ENCODE peak calls at places on chromosomes 11 and 22, in seven cellular contexts. S is SJSA1, I is body of pancreas, R is coronary artery, M is heart right ventricle, W is neuronal stem cell, F is PC-9. O is an unnamed sample.

GRCh38 chr11:21412652-21413383 is 743.4 kb downstream of the NELL1 start:
- DNase-seq in F (no peak), M (no peak), S (no peak), R (no peak), I (no peak), W (no peak), O (no peak)

GRCh38 chr11:19734171-19734570 is 21.5 kb downstream of the NAV2 start:
- DNase-seq in I (no peak), S (no peak), R (no peak), F (no peak), M (no peak), W (no peak), O (no peak)

GRCh38 chr11:35424157-35424945 is 5.0 kb upstream of the SLC1A2 start:
- DNase-seq in R (no peak), W (no peak), I (no peak), F (no peak), S (no peak), M (no peak), O (no peak)

GRCh38 chr22:48569476-48570233 is 1258.0 kb downstream of the BRD1 start:
- DNase-seq in R (no peak), F (no peak), W (no peak), I (no peak), S (no peak), M (no peak), O (no peak)

GRCh38 chr11:123608371-123608770 is 46.1 kb downstream of the SCN3B start:
- DNase-seq in M (no peak), W (no peak), F (no peak), I (no peak), R (no peak), S (no peak), O (no peak)

GRCh38 chr11:69232821-69233760 is 60.9 kb upstream of the MYEOV start:
- DNase-seq in R (peak), S (no peak), F (no peak), M (no peak), I (no peak), W (no peak), O (peak)

GRCh38 chr22:23164091-23164490 is 16.2 kb upstream of the BCR start:
- DNase-seq in W (no peak), M (no peak), I (no peak), S (no peak), F (no peak), R (no peak), O (no peak)

GRCh38 chr11:33207408-33207985 is 46.2 kb upstream of the CSTF3 start:
- DNase-seq in I (no peak), W (no peak), F (no peak), R (no peak), S (no peak), M (peak), O (no peak)

GRCh38 chr11:124656759-124657627 is 16.5 kb downstream of the SIAE start:
- DNase-seq in R (no peak), S (no peak), I (no peak), W (no peak), M (no peak), F (no peak), O (peak)

GRCh38 chr22:45564349-45565030 is 61.8 kb downstream of the FBLN1 start:
- DNase-seq in I (no peak), M (no peak), R (no peak), W (no peak), F (no peak), S (no peak), O (no peak)

GRCh38 chr22:32158712-32159533 is at the start of gene C22orf42:
- DNase-seq in F (no peak), R (peak), S (no peak), W (no peak), I (peak), M (no peak), O (peak)

GRCh38 chr22:48740086-48740730 is 1087.5 kb downstream of the BRD1 start:
- DNase-seq in S (no peak), W (no peak), F (no peak), R (no peak), M (no peak), I (no peak), O (no peak)

GRCh38 chr11:86089659-86090058 is 20.8 kb upstream of the PICALM start:
- DNase-seq in S (peak), F (no peak), W (no peak), R (no peak), M (no peak), I (no peak), O (no peak)

GRCh38 chr11:130609121-130610035 is 160.9 kb downstream of the ADAMTS15 start:
- DNase-seq in F (no peak), W (no peak), I (peak), M (peak), R (peak), S (no peak), O (peak)

GRCh38 chr22:33715221-33715620 is 205.1 kb downstream of the LARGE1 start:
- DNase-seq in M (no peak), S (no peak), I (no peak), R (no peak), F (no peak), W (no peak), O (no peak)

GRCh38 chr22:22930571-22931556 is 43.2 kb downstream of the IGLL5 start:
- DNase-seq in F (no peak), I (no peak), W (no peak), M (no peak), S (no peak), R (no peak), O (no peak)

GRCh38 chr22:24894220-24894975 is 52.1 kb downstream of the LHFPL7 start:
- DNase-seq in W (no peak), S (peak), R (peak), I (peak), M (peak), F (peak), O (peak)

GRCh38 chr11:116576523-116576922 is 196.3 kb downstream of the BUD13 start:
- DNase-seq in M (no peak), R (no peak), S (no peak), W (no peak), I (no peak), F (no peak), O (peak)

GRCh38 chr22:16774911-16775529 is 50.2 kb downstream of the XKR3 start:
- DNase-seq in S (no peak), W (no peak), I (no peak), M (no peak), F (no peak), R (no peak), O (no peak)

DNA sequence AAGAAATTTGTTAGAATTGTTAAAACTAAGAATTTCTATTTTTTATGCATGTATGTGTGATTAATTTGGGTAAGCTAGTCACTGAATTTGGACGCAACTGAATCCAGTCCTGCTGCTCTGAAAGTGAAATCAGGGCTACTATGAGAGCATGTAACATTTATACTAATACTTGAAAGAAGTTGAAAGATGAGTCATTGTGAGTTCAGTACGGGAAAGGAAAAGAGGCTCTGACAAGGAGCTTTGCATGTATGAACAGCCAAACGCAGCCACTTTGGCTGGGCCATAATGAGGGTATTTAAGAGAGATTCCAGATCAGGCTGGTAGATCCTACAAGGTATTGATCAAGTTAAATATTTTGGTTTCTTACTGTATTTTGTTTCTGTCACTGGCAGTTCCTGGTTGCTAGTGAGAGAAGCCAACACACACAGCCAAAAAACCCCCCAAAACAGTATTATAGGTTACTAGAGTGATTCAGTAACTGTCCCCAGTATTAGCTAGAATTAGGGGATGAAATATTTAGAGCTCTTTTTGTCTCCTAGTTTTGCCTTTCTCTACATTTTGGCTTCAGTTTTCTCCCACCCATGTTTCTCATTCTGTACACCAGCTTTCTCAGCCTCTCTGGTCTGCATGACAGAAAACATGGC is 14.1 kb downstream of the AASDHPPT start:
- DNase-seq in R (no peak), I (no peak), W (no peak), F (no peak), M (no peak), S (peak), O (no peak)
- H3K27ac ChIP-seq in R (no peak), I (no peak), W (no peak), F (no peak), M (no peak), S (peak), O (no peak)

GRCh38 chr11:13216019-13217006 is 61.3 kb upstream of the BMAL1 start:
- DNase-seq in W (peak), F (peak), R (no peak), S (peak), I (no peak), M (no peak), O (peak)
- H3K27ac ChIP-seq in W (peak), F (peak), R (peak), S (peak), I (no peak), M (no peak), O (peak)

GRCh38 chr11:44729718-44730117 is 3.0 kb downstream of the TSPAN18 start:
- DNase-seq in W (no peak), S (no peak), F (no peak), R (no peak), M (no peak), I (no peak), O (no peak)
- H3K27ac ChIP-seq in W (peak), S (no peak), F (no peak), R (peak), M (peak), I (no peak), O (no peak)

DNA sequence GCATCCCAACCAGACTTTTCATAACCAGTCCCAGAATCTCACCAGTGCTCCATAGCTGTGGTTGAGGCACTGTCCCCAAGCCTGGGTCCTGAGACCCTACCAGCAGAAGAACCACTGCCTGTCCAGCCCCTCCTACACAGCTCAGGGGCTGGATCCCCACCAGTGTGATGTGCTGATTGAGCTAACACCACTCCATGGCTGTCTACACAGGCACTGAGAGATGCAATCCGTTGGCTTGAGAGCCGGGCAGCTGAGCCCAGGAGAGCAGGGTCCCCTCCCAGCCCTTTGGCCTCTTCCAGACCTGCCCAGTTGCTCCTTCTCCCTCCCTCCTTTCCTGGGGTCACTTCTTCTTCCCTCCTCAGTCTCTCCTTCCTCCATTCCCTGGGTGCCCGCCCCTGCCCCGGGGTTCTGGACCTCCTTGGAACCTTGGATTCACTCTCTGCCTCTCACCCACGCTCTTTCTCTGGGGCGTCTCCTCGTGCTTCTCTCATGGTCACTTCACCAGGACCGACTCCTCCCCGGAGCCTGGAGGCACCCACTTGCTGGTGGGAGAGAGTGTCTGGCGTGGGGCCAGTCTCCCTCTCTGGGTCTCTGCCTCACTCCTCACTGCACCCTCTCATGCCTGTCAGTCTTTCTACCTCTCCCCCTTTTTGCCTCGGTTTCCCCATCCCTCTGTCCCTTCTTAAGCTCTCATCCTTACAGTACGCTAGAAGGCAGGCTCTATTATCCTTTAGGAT is 705 bp upstream of the SCYL1 start:
- DNase-seq in M (peak), R (no peak), W (no peak), F (no peak), I (peak), S (peak), O (peak)
- H3K27ac ChIP-seq in M (peak), R (peak), W (no peak), F (no peak), I (peak), S (no peak), O (no peak)

O was measured in endodermal cell.